ENCODE peak calls at places on chromosomes 13 and 19, in six cellular contexts. O is Peyer's patch, M is upper lobe of right lung, V is breast epithelium, T is thoracic aorta, F is aorta. Z is an unnamed sample.

GRCh38 chr13:39036212-39036611 is 1.7 kb downstream of the PROSER1 start:
- DNase-seq in M (no peak), O (no peak), V (no peak), F (no peak), T (no peak), Z (no peak)

GRCh38 chr13:46288570-46289259 is 77.0 kb downstream of the LRRC63 start:
- DNase-seq in M (no peak), O (no peak), F (no peak), T (no peak), V (no peak), Z (peak; percentile 28)

GRCh38 chr19:14536926-14537692 is 7.7 kb downstream of the TECR start:
- DNase-seq in F (peak; percentile 86), V (peak; percentile 78), T (no peak), O (peak; percentile 92), M (peak; percentile 92), Z (peak; percentile 99)

GRCh38 chr13:25329706-25330105 is 28.3 kb downstream of the NUP58 start:
- DNase-seq in T (no peak), V (no peak), F (no peak), M (no peak), O (no peak), Z (no peak)

GRCh38 chr13:75050419-75051066 is 431.4 kb downstream of the TBC1D4 start:
- DNase-seq in V (no peak), M (no peak), F (no peak), T (no peak), O (no peak), Z (no peak)

GRCh38 chr19:13094771-13095392 is 7.8 kb downstream of the LYL1 start:
- DNase-seq in M (no peak), O (no peak), T (no peak), V (no peak), F (no peak), Z (peak; percentile 94)

GRCh38 chr19:41641879-41642485 is 15.1 kb upstream of the CEACAM4 start:
- DNase-seq in T (no peak), V (no peak), M (peak; percentile 63), F (no peak), O (no peak), Z (peak; percentile 82)

GRCh38 chr19:42271861-42272534 is 2.9 kb downstream of the CIC start:
- DNase-seq in V (no peak), T (no peak), O (no peak), M (no peak), F (no peak), Z (no peak)

GRCh38 chr19:36916991-36917390 is 859 bp downstream of the ZNF568 start:
- DNase-seq in T (no peak), V (no peak), O (no peak), F (no peak), M (no peak), Z (no peak)

GRCh38 chr19:29299416-29300380 is 86.7 kb upstream of the UQCRFS1 start:
- DNase-seq in T (no peak), V (no peak), F (peak; percentile 44), M (peak; percentile 45), O (no peak), Z (no peak)

GRCh38 chr13:98909016-98909415 is 68.8 kb downstream of the DOCK9 start:
- DNase-seq in V (no peak), F (no peak), O (no peak), M (no peak), T (no peak), Z (no peak)

GRCh38 chr13:98312606-98313005 is 135.5 kb upstream of the RNF113B start:
- DNase-seq in O (no peak), M (no peak), F (no peak), T (no peak), V (no peak), Z (no peak)

GRCh38 chr13:77580748-77581147 is 45.2 kb downstream of the SCEL start:
- DNase-seq in T (no peak), F (no peak), O (no peak), V (no peak), M (no peak), Z (no peak)

GRCh38 chr13:76009491-76009890 is 373.4 kb downstream of the LMO7 start:
- DNase-seq in T (no peak), V (no peak), M (no peak), O (no peak), F (no peak), Z (no peak)

GRCh38 chr19:48636859-48637448 is at the start of gene DBP:
- DNase-seq in V (no peak), M (peak; percentile 88), F (no peak), O (no peak), T (no peak), Z (peak; percentile 78)

GRCh38 chr19:16197188-16197621 is 506 bp upstream of the AP1M1 start:
- DNase-seq in T (no peak), F (no peak), M (no peak), V (no peak), O (no peak), Z (no peak)

GRCh38 chr13:108313382-108313781 is 43.9 kb downstream of the TNFSF13B start:
- DNase-seq in O (no peak), T (no peak), V (no peak), F (no peak), M (no peak), Z (no peak)

DNA sequence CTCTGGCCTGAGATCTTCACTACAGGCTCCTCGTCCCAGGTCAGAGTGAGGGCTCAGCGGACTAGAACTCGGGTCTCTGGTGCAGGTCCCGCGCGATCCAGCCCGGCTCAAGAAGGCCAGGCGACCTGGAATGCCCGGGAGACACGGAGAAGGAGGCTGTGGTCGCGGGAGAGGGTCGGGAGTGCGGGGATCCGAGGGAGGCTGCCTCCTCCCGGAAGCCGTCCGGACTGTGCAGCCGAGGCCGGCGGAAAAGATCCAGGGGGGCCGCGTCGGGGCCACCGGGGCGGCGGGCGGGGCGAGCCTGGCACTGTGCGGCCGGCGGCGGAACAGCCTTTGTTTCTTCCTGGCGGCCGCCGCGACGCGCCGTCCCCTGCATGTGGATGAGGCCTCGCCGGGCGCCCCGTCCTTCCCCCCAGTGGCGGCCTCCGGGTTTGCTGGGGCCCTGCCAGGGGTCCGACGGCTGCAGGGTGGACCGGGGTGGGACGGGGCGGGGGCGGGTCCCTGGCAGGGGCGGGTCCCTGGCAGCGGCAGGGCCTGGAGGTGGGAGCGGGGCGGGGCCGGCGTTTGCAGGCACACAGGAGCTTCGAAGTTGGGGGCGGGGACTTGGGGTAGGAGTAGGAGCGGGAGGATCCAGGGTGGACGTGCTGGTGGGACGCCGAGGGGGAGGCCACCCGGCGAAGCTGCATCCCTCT is 1.0 kb upstream of the SLC7A10 start:
- DNase-seq in M (peak; percentile 89), V (no peak), T (no peak), O (peak; percentile 67), F (no peak), Z (peak; percentile 97)
- H3K27me3 ChIP-seq in M (peaks cover 47% of the 10 kb centered on the region), V (peaks cover 16% of the 10 kb centered on the region), T (peaks cover 10% of the 10 kb centered on the region), O (peaks cover 35% of the 10 kb centered on the region), F (peaks cover 4% of the 10 kb centered on the region), Z (peaks cover 33% of the 10 kb centered on the region)

GRCh38 chr19:7729211-7729610 is 2.7 kb downstream of the CLEC4G start:
- DNase-seq in V (no peak), F (no peak), M (no peak), T (no peak), O (no peak), Z (peak; percentile 77)

GRCh38 chr19:7731615-7732014 is 295 bp downstream of the CLEC4G start:
- DNase-seq in M (no peak), O (no peak), V (no peak), T (no peak), F (no peak), Z (no peak)

GRCh38 chr19:7730286-7731217 is 1.4 kb downstream of the CLEC4G start:
- DNase-seq in T (no peak), O (no peak), F (no peak), M (no peak), V (no peak), Z (peak; percentile 84)

GRCh38 chr19:7731218-7731595 is 703 bp downstream of the CLEC4G start:
- DNase-seq in M (no peak), V (no peak), T (no peak), O (no peak), F (peak; percentile 58), Z (no peak)

GRCh38 chr19:7729831-7730285 is 2.1 kb downstream of the CLEC4G start:
- DNase-seq in O (no peak), M (no peak), F (no peak), T (no peak), V (no peak), Z (peak; percentile 95)
- H3K4me3 ChIP-seq in O (peak overlapping the region; percentile 15), M (no peak overlapping the region), F (no peak overlapping the region), T (peak overlapping the region; percentile 23), V (peak overlapping the region; percentile 8), Z (peak overlapping the region; percentile 32)

GRCh38 chr19:47024502-47024901 is 4.9 kb downstream of the NPAS1 start:
- DNase-seq in V (no peak), M (no peak), F (no peak), T (no peak), O (no peak), Z (no peak)
- H3K27me3 ChIP-seq in V (peaks cover 14% of the 10 kb centered on the region), M (peaks cover 86% of the 10 kb centered on the region), F (no peaks in the 10 kb centered on the region), T (peaks cover 13% of the 10 kb centered on the region), O (peaks cover 69% of the 10 kb centered on the region), Z (peaks cover 53% of the 10 kb centered on the region)

DNA sequence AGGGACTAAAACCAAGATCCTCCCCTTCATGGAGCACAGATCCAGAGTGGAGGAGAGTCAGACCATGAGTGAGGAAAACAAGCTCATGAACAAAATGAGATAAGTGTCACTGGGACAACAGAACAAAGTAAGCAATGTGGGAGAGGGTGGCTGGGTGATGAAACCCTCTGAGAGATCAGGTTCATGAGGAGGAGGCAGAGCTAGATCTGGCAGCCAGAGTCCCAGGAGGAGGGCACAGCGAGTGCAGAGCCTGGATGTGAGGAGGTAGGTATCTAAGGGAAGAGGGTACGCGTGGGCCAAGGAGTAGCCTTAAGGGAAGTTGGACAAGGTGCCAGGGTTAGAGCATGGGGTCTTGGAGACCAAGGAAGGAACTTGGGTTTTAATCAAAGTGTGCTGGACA is 1311.9 kb downstream of the UQCRFS1 start:
- DNase-seq in V (no peak), F (no peak), M (no peak), T (no peak), O (no peak), Z (no peak)
- H3K4me3 ChIP-seq in V (no peak overlapping the region), F (no peak overlapping the region), M (no peak overlapping the region), T (no peak overlapping the region), O (no peak overlapping the region), Z (no peak overlapping the region)

DNA sequence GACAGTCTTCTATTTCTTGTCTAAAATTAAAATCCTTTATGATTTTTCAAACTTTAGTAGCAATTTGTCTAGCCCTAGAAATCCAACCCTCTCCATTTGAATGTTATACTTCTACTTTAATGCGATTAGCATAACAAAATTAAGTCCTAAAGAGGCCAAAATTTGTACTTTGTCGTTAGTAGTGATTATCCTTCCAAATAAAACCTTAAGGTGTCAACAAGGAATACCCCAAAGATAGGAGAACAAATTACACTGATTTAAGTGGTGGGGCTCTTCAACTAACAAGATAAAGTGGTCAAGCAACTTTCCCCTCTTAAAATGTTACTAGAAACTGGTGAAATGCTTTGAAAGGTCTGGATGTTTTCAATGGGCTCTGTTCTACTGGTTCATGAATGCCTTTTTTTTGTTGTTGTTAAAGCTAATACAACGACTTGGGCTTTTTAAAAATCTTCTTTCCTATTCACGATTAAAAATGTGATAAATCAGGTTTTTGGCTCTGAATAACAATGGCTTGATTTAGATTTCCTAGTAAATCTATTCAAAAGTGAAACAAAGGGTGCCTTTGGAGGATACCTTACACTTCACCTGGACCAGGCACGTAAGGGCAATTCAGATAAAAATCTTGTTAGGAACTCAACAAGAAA is 3.3 kb downstream of the SOX21 start:
- DNase-seq in M (no peak), V (no peak), O (no peak), F (no peak), T (no peak), Z (no peak)
- H3K27me3 ChIP-seq in M (peaks cover 96% of the 10 kb centered on the region), V (peaks cover 3% of the 10 kb centered on the region), O (peaks cover 81% of the 10 kb centered on the region), F (no peaks in the 10 kb centered on the region), T (peaks cover 42% of the 10 kb centered on the region), Z (peaks cover 86% of the 10 kb centered on the region)

GRCh38 chr19:2240881-2241760 is 4.5 kb downstream of the SF3A2 start:
- DNase-seq in F (no peak), O (no peak), T (no peak), V (no peak), M (peak; percentile 83), Z (no peak)
- H3K4me3 ChIP-seq in F (no peak overlapping the region), O (no peak overlapping the region), T (peak overlapping the region; percentile 74), V (no peak overlapping the region), M (peak overlapping the region; percentile 54), Z (no peak overlapping the region)